ENCODE peak calls at places on chromosomes 4 and X, in four cellular contexts. U is GM12892, V is K562, Q is H1. L is an unnamed sample.

GRCh38 chr4:110394871-110395270 is 81.1 kb upstream of the ENPEP start:
- DNase-seq in Q (no peak), U (no peak), V (no peak), L (no peak)

GRCh38 chr4:100742045-100742444 is 224.2 kb upstream of the EMCN start:
- DNase-seq in U (no peak), Q (no peak), V (no peak), L (no peak)

GRCh38 chrX:7286461-7286860 is 138.5 kb upstream of the PUDP start:
- DNase-seq in Q (no peak), U (no peak), V (no peak), L (no peak)

GRCh38 chr4:110510955-110511544 is 35.1 kb downstream of the ENPEP start:
- DNase-seq in U (no peak), Q (no peak), V (peak), L (no peak)

GRCh38 chrX:49179358-49179757 is 6.8 kb downstream of the PRICKLE3 start:
- DNase-seq in Q (no peak), V (no peak), U (no peak), L (no peak)

GRCh38 chrX:72130762-72131231 is 918 bp downstream of the RTL5 start:
- DNase-seq in V (no peak), Q (no peak), U (no peak), L (no peak)

GRCh38 chrX:39011454-39012204 is 210.4 kb downstream of the MID1IP1 start:
- DNase-seq in V (no peak), Q (no peak), U (no peak), L (no peak)

GRCh38 chr4:26459756-26460530 is 30.3 kb downstream of the CCKAR start:
- DNase-seq in U (no peak), Q (no peak), V (no peak), L (no peak)

GRCh38 chr4:40908702-40909362 is 159.1 kb downstream of the NSUN7 start:
- DNase-seq in U (peak), V (peak), Q (peak), L (peak)

GRCh38 chr4:187016101-187016500 is 292.4 kb upstream of the FAT1 start:
- DNase-seq in U (no peak), Q (no peak), V (no peak), L (no peak)

GRCh38 chr4:125639182-125639621 is 324.4 kb downstream of the FAT4 start:
- DNase-seq in V (no peak), U (no peak), Q (peak), L (no peak)

GRCh38 chrX:134682081-134682480 is 23.8 kb upstream of the PLAC1 start:
- DNase-seq in V (no peak), Q (no peak), U (no peak), L (no peak)

GRCh38 chrX:24659646-24660045 is 12.5 kb upstream of the PCYT1B start:
- DNase-seq in V (no peak), Q (no peak), U (no peak), L (no peak)

GRCh38 chrX:9586992-9587392 is 122.1 kb downstream of the TBL1X start:
- DNase-seq in U (no peak), V (peak), Q (no peak), L (no peak)

GRCh38 chrX:2500681-2501151 is at the start of the genes DHRSX and ZBED1:
- DNase-seq in U (peak), Q (no peak), V (peak), L (peak)

GRCh38 chr4:56389558-56389957 is 2.3 kb upstream of the AASDH start:
- DNase-seq in U (no peak), Q (no peak), V (peak), L (no peak)

GRCh38 chr4:165909947-165910346 is 36.9 kb downstream of the TLL1 start:
- DNase-seq in U (no peak), Q (no peak), V (no peak), L (no peak)

GRCh38 chr4:173680278-173680677 is 150.2 kb upstream of the HAND2 start:
- DNase-seq in Q (no peak), V (no peak), U (no peak), L (no peak)

GRCh38 chrX:84441143-84441542 is 61.1 kb downstream of the HDX start:
- DNase-seq in Q (no peak), U (no peak), V (no peak), L (no peak)

GRCh38 chr4:122822466-122822865 is 4.2 kb upstream of the FGF2 start:
- DNase-seq in Q (no peak), V (no peak), U (no peak), L (no peak)

GRCh38 chr4:136927172-136927571 is 605.1 kb downstream of the PCDH18 start:
- DNase-seq in U (no peak), V (no peak), Q (no peak), L (no peak)

GRCh38 chrX:12954376-12954775 is 20.5 kb upstream of the TMSB4X start:
- DNase-seq in Q (no peak), V (no peak), U (no peak), L (no peak)

GRCh38 chr4:80201326-80202151 is 4.2 kb downstream of the PRDM8 start:
- DNase-seq in Q (no peak), U (no peak), V (no peak), L (no peak)

GRCh38 chrX:136538811-136539210 is 6.8 kb downstream of the VGLL1 start:
- DNase-seq in U (no peak), Q (no peak), V (no peak), L (no peak)

GRCh38 chr4:83196936-83197335 is 82.4 kb upstream of the PLAC8 start:
- DNase-seq in U (no peak), Q (no peak), V (no peak), L (no peak)

GRCh38 chr4:30948653-30949052 is 228.5 kb downstream of the PCDH7 start:
- DNase-seq in U (no peak), V (no peak), Q (no peak), L (no peak)

GRCh38 chr4:119026662-119027444 is 108.8 kb upstream of the MYOZ2 start:
- DNase-seq in U (no peak), V (no peak), Q (no peak), L (no peak)
- TF ChIP-seq POLR2A in U (no peak), V (no peak), Q (no peak), L (no peak)

GRCh38 chr4:158316264-158316663 is 106.0 kb downstream of the TMEM144 start:
- DNase-seq in Q (no peak), V (no peak), U (no peak), L (no peak)
- TF ChIP-seq TAF1 in Q (no peak), V (no peak), U (no peak), L (no peak)

GRCh38 chr4:94454405-94454804 is 2.7 kb downstream of the PDLIM5 start:
- DNase-seq in U (no peak), V (no peak), Q (no peak), L (no peak)

GRCh38 chr4:94453534-94453963 is 1.8 kb downstream of the PDLIM5 start:
- DNase-seq in U (no peak), V (no peak), Q (no peak), L (no peak)

GRCh38 chr4:94451051-94451404 is 714 bp upstream of the PDLIM5 start:
- DNase-seq in Q (no peak), U (no peak), V (no peak), L (no peak)

GRCh38 chr4:94451669-94452475 is at the start of gene PDLIM5:
- DNase-seq in Q (peak), U (peak), V (peak), L (peak)

GRCh38 chr4:94452476-94453300 is 946 bp downstream of the PDLIM5 start:
- DNase-seq in U (no peak), V (peak), Q (peak), L (no peak)
- TF ChIP-seq POLR2A in U (no peak), V (no peak), Q (no peak), L (no peak)

GRCh38 chr4:105057370-105058096 is 89.1 kb upstream of the TET2 start:
- DNase-seq in V (no peak), Q (no peak), U (no peak), L (no peak)

GRCh38 chr4:105059337-105059736 is 87.3 kb upstream of the TET2 start:
- DNase-seq in V (no peak), Q (no peak), U (no peak), L (no peak)

GRCh38 chr4:105060628-105061027 is 86.0 kb upstream of the TET2 start:
- DNase-seq in U (peak), V (no peak), Q (no peak), L (peak)

GRCh38 chr4:105061136-105061696 is 85.5 kb upstream of the TET2 start:
- DNase-seq in Q (peak), V (peak), U (no peak), L (no peak)

DNA sequence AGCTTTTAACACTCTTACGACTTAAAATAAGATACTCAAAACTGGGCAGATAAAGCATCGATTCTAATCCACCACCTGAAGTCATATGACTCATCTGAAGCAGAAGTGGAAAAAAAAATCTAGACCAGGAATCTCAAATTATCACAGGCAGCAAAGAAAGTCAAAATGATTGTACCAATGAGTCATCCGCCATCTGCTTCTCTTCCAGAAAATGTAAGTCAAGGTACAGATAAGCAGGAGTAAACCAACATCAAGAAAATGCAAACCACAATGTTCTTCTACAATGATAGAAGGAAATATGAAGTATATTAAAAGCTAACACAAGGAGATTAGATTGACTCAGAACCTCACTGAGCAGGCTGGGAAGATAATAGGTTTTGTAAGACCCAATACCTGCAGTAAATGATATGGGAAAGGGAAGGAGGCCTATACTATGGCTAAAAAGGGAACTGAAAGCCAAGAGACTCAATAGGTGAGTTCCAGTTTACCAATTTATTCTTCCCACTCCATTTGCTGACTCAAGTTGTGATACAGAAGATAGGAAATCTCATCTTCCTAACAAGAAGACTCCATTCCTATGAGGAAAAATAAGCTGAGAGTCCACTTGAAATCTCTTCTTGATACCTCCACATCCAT is 88.4 kb upstream of the TET2 start:
- DNase-seq in U (no peak), V (peak), Q (no peak), L (no peak)
- TF ChIP-seq TAF1 in U (no peak), V (no peak), Q (no peak), L (no peak)

GRCh38 chr4:10020106-10020505 is 1.2 kb downstream of the SLC2A9 start:
- DNase-seq in Q (no peak), V (no peak), U (no peak), L (no peak)

GRCh38 chr4:10020871-10021676 is at the start of gene SLC2A9:
- DNase-seq in U (no peak), V (no peak), Q (no peak), L (no peak)

GRCh38 chr4:10017037-10017893 is 4.0 kb downstream of the SLC2A9 start:
- DNase-seq in V (no peak), U (no peak), Q (no peak), L (no peak)

GRCh38 chr4:10019521-10020051 is 1.7 kb downstream of the SLC2A9 start:
- DNase-seq in V (no peak), U (no peak), Q (no peak), L (no peak)

GRCh38 chr4:10018818-10019438 is 2.4 kb downstream of the SLC2A9 start:
- DNase-seq in V (peak), Q (peak), U (peak), L (peak)
- TF ChIP-seq POLR2A in V (peak), Q (no peak), U (peak), L (peak)

GRCh38 chr4:183008492-183008891 is 90.6 kb upstream of the WWC2 start:
- DNase-seq in Q (no peak), U (no peak), V (peak), L (no peak)
- TF ChIP-seq TAF1 in Q (no peak), U (no peak), V (no peak), L (no peak)

GRCh38 chr4:139282375-139283075 is 2.5 kb upstream of the MGARP start:
- DNase-seq in U (no peak), Q (no peak), V (no peak), L (no peak)

GRCh38 chr4:139278450-139278849 is 1.6 kb downstream of the MGARP start:
- DNase-seq in V (no peak), U (no peak), Q (no peak), L (no peak)

GRCh38 chr4:139281212-139281611 is 1.2 kb upstream of the MGARP start:
- DNase-seq in Q (no peak), V (no peak), U (no peak), L (no peak)

GRCh38 chr4:139278956-139279722 is 886 bp downstream of the MGARP start:
- DNase-seq in Q (no peak), V (no peak), U (no peak), L (no peak)

DNA sequence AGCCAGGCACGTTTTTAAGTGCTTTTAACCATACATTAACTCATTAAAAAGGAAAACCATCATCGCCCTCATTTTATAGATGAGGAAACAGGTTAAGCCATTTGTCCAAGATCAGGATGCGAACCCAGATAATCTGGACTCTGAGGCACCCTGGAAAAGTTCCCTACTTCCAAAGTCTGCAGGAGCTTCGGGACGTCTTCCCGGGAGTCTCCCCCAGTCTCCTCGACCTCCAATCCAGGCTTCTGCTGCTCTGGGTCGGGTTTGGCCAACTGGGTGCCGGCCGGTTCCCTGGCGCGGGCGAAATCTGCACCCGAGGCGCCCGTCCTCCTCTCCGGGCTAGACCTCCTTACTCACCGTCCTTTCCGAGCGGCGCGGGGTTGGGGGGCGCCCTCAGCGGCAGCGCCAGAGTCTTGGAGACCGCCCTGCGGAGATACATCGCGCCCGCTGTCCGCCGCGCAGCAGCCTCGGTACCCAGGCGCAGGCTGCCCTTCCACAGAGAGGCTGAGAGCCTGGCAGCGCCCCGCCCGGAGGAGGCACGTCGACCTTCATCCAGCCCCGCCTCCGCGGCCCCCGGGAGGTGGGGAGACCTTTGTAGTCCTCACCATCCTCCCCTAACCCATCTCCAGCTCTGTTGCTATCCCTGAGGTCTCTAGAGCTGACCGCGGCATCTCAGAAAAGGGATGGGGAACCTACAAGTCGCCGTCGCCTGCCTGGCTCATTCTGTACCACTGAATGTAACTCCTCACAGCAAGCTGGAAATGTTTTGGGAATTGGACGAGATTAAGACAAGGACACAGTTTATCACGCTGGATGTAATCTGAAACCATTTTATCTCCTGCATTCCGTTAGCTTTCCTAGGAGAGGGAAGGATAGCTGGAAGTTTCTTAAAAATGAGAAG is at the start of gene MGARP:
- DNase-seq in U (no peak), V (no peak), Q (peak), L (no peak)
- TF ChIP-seq POLR2A in U (no peak), V (no peak), Q (no peak), L (no peak)

DNA sequence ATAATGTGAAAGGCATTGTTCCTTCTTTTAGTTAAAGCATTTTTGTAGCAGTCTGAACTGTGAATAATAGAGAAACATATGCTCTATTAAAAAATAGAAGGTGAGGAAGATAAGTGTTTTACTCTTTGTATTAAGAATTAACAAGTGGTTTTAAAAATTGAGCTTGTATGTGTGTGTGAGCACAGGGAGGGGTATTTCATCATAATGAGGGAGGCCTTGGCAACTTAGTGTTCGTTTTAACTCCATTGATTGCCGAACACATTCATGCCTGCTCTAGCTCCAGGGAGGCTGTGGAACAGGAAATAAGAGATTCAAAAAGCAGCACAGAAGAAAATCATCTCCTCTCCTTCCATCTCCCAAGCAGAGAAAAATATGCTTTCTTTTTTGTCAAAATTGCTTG is 14.8 kb downstream of the SHROOM3 start:
- DNase-seq in V (no peak), U (no peak), Q (no peak), L (no peak)
- TF ChIP-seq TAF1 in V (no peak), U (no peak), Q (no peak), L (no peak)

DNA sequence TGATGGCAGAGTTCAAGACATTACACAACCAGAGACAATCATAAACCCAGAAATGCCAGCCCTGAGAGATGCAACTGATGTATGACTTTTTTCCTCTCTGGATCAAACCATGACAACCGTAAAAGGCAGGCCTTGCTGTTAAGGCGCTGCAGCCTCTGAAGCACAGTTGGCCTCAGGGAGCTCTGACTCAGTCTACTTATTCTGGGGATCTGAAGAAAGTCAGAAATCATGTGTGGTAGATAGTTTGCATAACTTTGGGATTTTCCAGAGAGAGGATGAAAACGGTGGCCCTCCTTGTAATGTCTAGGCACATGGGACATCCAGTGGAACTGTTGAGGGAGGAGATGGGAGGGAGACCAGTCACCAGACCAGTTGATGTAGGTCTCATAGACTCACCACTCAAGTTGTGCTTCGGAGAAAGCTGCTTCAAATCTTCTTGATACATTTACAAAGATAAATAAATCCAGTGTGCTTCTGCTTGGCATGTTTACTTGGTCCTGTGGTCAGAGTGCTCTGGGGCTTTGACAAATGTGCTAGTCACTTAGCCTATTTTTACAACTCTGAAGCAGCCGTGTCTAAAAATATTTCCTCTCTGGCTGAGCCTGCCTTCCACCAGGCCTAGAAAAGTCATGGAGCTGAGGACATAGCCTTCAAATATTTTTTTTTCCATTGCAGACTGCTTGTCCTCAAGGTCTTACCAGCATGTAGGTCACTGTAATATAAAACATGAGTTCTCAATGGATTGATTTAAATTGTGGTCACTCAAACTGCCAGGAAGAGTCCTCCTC is 7.5 kb downstream of the HADH start:
- DNase-seq in V (no peak), U (no peak), Q (no peak), L (no peak)
- TF ChIP-seq POLR2A in V (no peak), U (no peak), Q (no peak), L (no peak)

GRCh38 chr4:139316733-139317132 is 14.5 kb upstream of the NDUFC1 start:
- DNase-seq in U (no peak), Q (no peak), V (peak), L (no peak)

GRCh38 chr4:139311909-139312308 is 9.6 kb upstream of the NDUFC1 start:
- DNase-seq in U (no peak), V (no peak), Q (no peak), L (no peak)

GRCh38 chr4:139314047-139314800 is 11.9 kb upstream of the NDUFC1 start:
- DNase-seq in V (no peak), U (no peak), Q (no peak), L (no peak)

GRCh38 chr4:139315221-139315675 is 13.0 kb upstream of the NDUFC1 start:
- DNase-seq in V (no peak), U (no peak), Q (no peak), L (no peak)

GRCh38 chr4:139312552-139313332 is 10.5 kb upstream of the NDUFC1 start:
- DNase-seq in Q (no peak), V (no peak), U (no peak), L (no peak)
- TF ChIP-seq TAF1 in Q (no peak), V (no peak), U (no peak), L (no peak)